ENCODE peak calls at places on chromosome 17, in six cellular contexts. J is stimulated activated naive CD4-positive, alpha-beta T cell treated with Interleukin-2 at 50 U/mL for 16 hours; R is foreskin fibroblast; E is GM23338; S is dermis microvascular lymphatic vessel endothelial cell; L is stimulated activated CD8-positive, alpha-beta memory T cell treated with anti-CD3 and anti-CD28 coated beads, Interleukin-12 subunit alpha, Interleukin-12 subunit beta, amount 100 ng/mL, for 4 hours. U is an unnamed sample.

GRCh38 chr17:81514735-81515529 is 2.3 kb upstream of the ACTG1 start:
- DNase-seq in E (peak), L (peak), S (no peak), J (peak), R (peak), U (peak)

GRCh38 chr17:59425085-59425901 is 93.8 kb downstream of the YPEL2 start:
- DNase-seq in R (peak), L (no peak), E (peak), S (no peak), J (no peak), U (no peak)

GRCh38 chr17:15498107-15498506 is 30.7 kb upstream of the CDRT4 start:
- DNase-seq in L (no peak), R (no peak), E (peak), S (no peak), J (no peak), U (no peak)

GRCh38 chr17:72977768-72978417 is 114.6 kb downstream of the SLC39A11 start:
- DNase-seq in R (no peak), E (no peak), J (no peak), L (no peak), S (no peak), U (no peak)

GRCh38 chr17:76480676-76481075 is 13.3 kb downstream of the AANAT start:
- DNase-seq in J (no peak), E (no peak), S (no peak), L (no peak), R (no peak), U (no peak)

GRCh38 chr17:65323055-65323454 is 185.9 kb downstream of the RGS9 start:
- DNase-seq in J (no peak), S (no peak), E (peak), L (no peak), R (no peak), U (no peak)

GRCh38 chr17:57810740-57811632 is 38.9 kb downstream of the MRPS23 start:
- DNase-seq in R (peak), L (no peak), E (no peak), J (no peak), S (no peak), U (no peak)

GRCh38 chr17:8994319-8994718 is 27.0 kb upstream of the NTN1 start:
- DNase-seq in L (peak), J (peak), R (peak), S (no peak), E (peak), U (peak)

U was measured in stimulated activated CD4-positive, alpha-beta T cell treated with anti-CD3 and anti-CD28 coated beads, Interleukin-2, amount 100 ng/mL, for 24 hours.